ENCODE peak calls at places on chromosomes 6 and 20, in four cellular contexts. E is GM12878, Z is GM12891, Q is SK-N-SH. X is an unnamed sample.

GRCh38 chr20:51531141-51531710 is 11.3 kb downstream of the NFATC2 start:
- DNase-seq in E (no peak), Z (no peak), Q (no peak), X (peak)

GRCh38 chr6:82751718-82752117 is 313.9 kb downstream of the UBE3D start:
- DNase-seq in Z (no peak), Q (no peak), E (no peak), X (no peak)

GRCh38 chr6:135498178-135498841 is 770 bp upstream of the AHI1 start:
- DNase-seq in Q (peak), Z (no peak), E (no peak), X (no peak)

GRCh38 chr6:123380257-123380656 is 256.5 kb downstream of the TRDN start:
- DNase-seq in Q (peak), E (no peak), Z (no peak), X (no peak)

GRCh38 chr20:10079964-10080363 is 45.2 kb downstream of the ANKEF1 start:
- DNase-seq in E (no peak), Q (no peak), Z (no peak), X (no peak)

GRCh38 chr6:15588966-15589634 is 73.7 kb downstream of the DTNBP1 start:
- DNase-seq in Z (no peak), Q (no peak), E (no peak), X (no peak)

GRCh38 chr20:25540273-25540672 is 45.1 kb downstream of the NINL start:
- DNase-seq in Z (no peak), Q (no peak), E (no peak), X (peak)

GRCh38 chr6:144955853-144956252 is 670.7 kb downstream of the UTRN start:
- DNase-seq in Z (no peak), Q (no peak), E (no peak), X (no peak)

GRCh38 chr6:87608802-87609201 is 18.9 kb downstream of the ORC3 start:
- DNase-seq in Z (no peak), E (no peak), Q (no peak), X (no peak)

GRCh38 chr6:158206740-158207451 is 38.7 kb downstream of the GTF2H5 start:
- DNase-seq in E (no peak), Q (no peak), Z (no peak), X (no peak)

GRCh38 chr6:64034840-64035656 is 399.4 kb downstream of the PHF3 start:
- DNase-seq in Z (no peak), Q (no peak), E (no peak), X (no peak)

GRCh38 chr20:45872626-45873025 is 8.4 kb upstream of the ZSWIM1 start:
- DNase-seq in Q (no peak), Z (no peak), E (no peak), X (no peak)

GRCh38 chr6:29764422-29765196 is 41.4 kb downstream of the HLA-F start:
- DNase-seq in Q (no peak), E (no peak), Z (no peak), X (no peak)

GRCh38 chr6:160139420-160139851 is 17.8 kb downstream of the SLC22A1 start:
- DNase-seq in E (no peak), Z (no peak), Q (no peak), X (no peak)

GRCh38 chr6:70673054-70673453 is 5.4 kb downstream of the SMAP1 start:
- DNase-seq in Z (no peak), Q (no peak), E (no peak), X (no peak)
- TF ChIP-seq TAF1 in Z (no peak), Q (no peak), E (no peak), X (no peak)

GRCh38 chr6:90409700-90410099 is 113.1 kb upstream of the BACH2 start:
- DNase-seq in E (no peak), Z (no peak), Q (no peak), X (no peak)

GRCh38 chr6:90412538-90413369 is 116.1 kb upstream of the BACH2 start:
- DNase-seq in Z (no peak), E (no peak), Q (no peak), X (no peak)

GRCh38 chr6:90413396-90413795 is 116.8 kb upstream of the BACH2 start:
- DNase-seq in E (no peak), Z (no peak), Q (peak), X (no peak)

GRCh38 chr6:90413867-90414266 is 117.2 kb upstream of the BACH2 start:
- DNase-seq in Z (no peak), Q (peak), E (no peak), X (peak)

DNA sequence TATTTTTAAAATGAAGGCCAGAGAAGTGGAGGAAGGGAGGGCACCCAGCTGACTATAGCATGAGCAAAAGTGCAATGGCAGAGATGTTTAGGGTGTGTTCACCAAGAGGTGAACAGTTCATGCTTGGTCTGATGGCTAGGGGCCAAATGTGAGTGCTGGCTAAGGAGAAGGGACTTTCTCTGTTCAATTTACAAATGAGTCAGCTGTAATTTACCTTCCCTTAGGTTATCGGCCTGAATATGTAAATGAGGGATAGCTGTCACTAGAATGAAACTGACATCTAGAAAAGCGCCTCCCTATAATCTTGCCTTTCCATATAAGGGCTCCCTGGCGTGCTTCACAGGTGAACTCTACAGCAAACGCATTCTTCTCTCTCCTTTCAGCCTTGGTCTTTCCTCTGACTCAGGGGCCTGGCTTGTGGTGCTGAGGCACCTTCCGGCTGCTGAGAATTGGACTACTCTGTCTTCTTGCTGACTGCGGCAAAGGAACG is 114.7 kb upstream of the BACH2 start:
- DNase-seq in Q (no peak), E (peak), Z (no peak), X (peak)
- TF ChIP-seq TAF1 in Q (no peak), E (no peak), Z (no peak), X (no peak)

DNA sequence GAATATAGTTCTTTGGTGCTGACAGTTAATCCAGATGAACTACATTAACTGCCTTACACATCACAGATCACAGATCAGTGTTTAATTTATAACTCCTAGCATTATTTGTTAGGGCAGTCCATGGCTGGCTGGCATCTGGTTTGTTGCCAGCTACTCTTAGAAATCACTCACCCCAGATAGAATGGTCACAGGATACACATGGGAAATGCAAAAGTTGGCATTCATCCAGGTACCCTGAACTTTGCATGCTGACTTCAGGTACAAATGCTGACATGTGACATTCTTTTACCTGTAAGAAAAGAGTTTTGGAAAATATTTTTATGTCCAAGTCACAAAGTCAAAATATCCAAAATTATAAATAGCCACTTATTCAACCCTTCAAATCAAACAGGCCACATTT is 20.2 kb downstream of the FBXL4 start:
- DNase-seq in E (no peak), Z (no peak), Q (peak), X (no peak)
- TF ChIP-seq TAF1 in E (no peak), Z (no peak), Q (no peak), X (no peak)

GRCh38 chr6:79077680-79078056 is 386 bp downstream of the PHIP start:
- DNase-seq in Z (peak), E (no peak), Q (peak), X (peak)
- TF ChIP-seq TAF1 in Z (no peak), E (no peak), Q (no peak), X (no peak)

DNA sequence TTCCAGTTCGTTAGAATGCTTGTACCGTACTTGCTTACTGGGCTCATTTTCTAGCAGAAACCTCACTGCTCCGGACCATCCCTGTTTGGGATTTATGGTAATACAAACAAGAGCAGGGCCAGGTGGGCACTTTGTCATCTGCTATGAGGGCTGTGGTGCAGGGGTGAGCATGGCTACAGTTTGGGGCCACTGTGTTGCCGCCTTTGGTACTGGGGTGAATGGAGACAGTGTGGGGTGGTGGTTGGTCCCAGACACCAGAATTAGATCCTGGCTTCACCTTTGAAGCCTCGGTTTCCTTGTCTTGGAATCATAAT is 95.0 kb downstream of the TOX2 start:
- DNase-seq in Q (no peak), E (no peak), Z (no peak), X (no peak)
- TF ChIP-seq TAF1 in Q (no peak), E (no peak), Z (no peak), X (no peak)

GRCh38 chr6:33621396-33622388 is 570 bp downstream of the ITPR3 start:
- DNase-seq in Z (peak), Q (no peak), E (no peak), X (peak)

GRCh38 chr6:33620584-33621395 is at the start of gene ITPR3:
- DNase-seq in Z (peak), E (peak), Q (peak), X (peak)

GRCh38 chr6:33623895-33624381 is 2.8 kb downstream of the ITPR3 start:
- DNase-seq in E (no peak), Z (no peak), Q (no peak), X (no peak)

GRCh38 chr6:33624856-33625255 is 3.7 kb downstream of the ITPR3 start:
- DNase-seq in Z (no peak), E (no peak), Q (no peak), X (no peak)

GRCh38 chr6:33622456-33623431 is 1.6 kb downstream of the ITPR3 start:
- DNase-seq in Q (no peak), E (peak), Z (no peak), X (no peak)
- TF ChIP-seq TAF1 in Q (no peak), E (no peak), Z (no peak), X (no peak)

GRCh38 chr6:167799033-167799933 is 27.4 kb upstream of the AFDN start:
- DNase-seq in Z (no peak), E (no peak), Q (peak), X (no peak)
- TF ChIP-seq TAF1 in Z (no peak), E (no peak), Q (no peak), X (no peak)

GRCh38 chr6:7759319-7759718 is 33.4 kb downstream of the BMP6 start:
- DNase-seq in Q (no peak), E (no peak), Z (no peak), X (no peak)

GRCh38 chr6:7762758-7763157 is 36.9 kb downstream of the BMP6 start:
- DNase-seq in E (no peak), Z (no peak), Q (no peak), X (no peak)

GRCh38 chr6:7763896-7764295 is 38.0 kb downstream of the BMP6 start:
- DNase-seq in Q (no peak), E (no peak), Z (no peak), X (no peak)

GRCh38 chr6:7761047-7761446 is 35.1 kb downstream of the BMP6 start:
- DNase-seq in E (no peak), Q (no peak), Z (no peak), X (no peak)

GRCh38 chr6:7758456-7758855 is 32.6 kb downstream of the BMP6 start:
- DNase-seq in E (no peak), Z (no peak), Q (no peak), X (no peak)
- TF ChIP-seq TAF1 in E (no peak), Z (no peak), Q (no peak), X (no peak)

GRCh38 chr20:62517901-62518610 is 42.3 kb upstream of the GATA5 start:
- DNase-seq in Q (no peak), Z (no peak), E (no peak), X (no peak)

GRCh38 chr20:62515280-62515679 is 39.5 kb upstream of the GATA5 start:
- DNase-seq in Q (no peak), E (no peak), Z (no peak), X (no peak)

GRCh38 chr20:62515826-62516225 is 40.0 kb upstream of the GATA5 start:
- DNase-seq in E (no peak), Z (no peak), Q (no peak), X (no peak)

GRCh38 chr20:62517168-62517567 is 41.4 kb upstream of the GATA5 start:
- DNase-seq in Z (no peak), Q (no peak), E (no peak), X (no peak)

GRCh38 chr20:62516345-62516744 is 40.5 kb upstream of the GATA5 start:
- DNase-seq in Z (no peak), E (no peak), Q (no peak), X (no peak)
- TF ChIP-seq TAF1 in Z (no peak), E (no peak), Q (no peak), X (no peak)